ENCODE peak calls at places on chromosomes 5 and 9, in four cellular contexts. W, X, O and N are unnamed samples.

GRCh38 chr9:114454652-114455051 is 50.6 kb downstream of the WHRN start:
- DNase-seq in X (no peak), O (no peak), W (no peak), N (no peak)

GRCh38 chr9:6410653-6411052 is 2.3 kb upstream of the UHRF2 start:
- DNase-seq in W (no peak), X (no peak), O (no peak), N (no peak)

GRCh38 chr5:28344803-28345433 is 1306.5 kb upstream of the CDH9 start:
- DNase-seq in X (peak), W (peak), O (no peak), N (peak)

GRCh38 chr5:154402611-154403010 is 43.2 kb upstream of the SAP30L start:
- DNase-seq in X (no peak), W (no peak), O (no peak), N (no peak)

GRCh38 chr9:109817146-109817845 is 37.3 kb downstream of the PALM2AKAP2 start:
- DNase-seq in X (no peak), O (peak), W (no peak), N (peak)

GRCh38 chr5:148387325-148387724 is 3.6 kb downstream of the FBXO38 start:
- DNase-seq in W (no peak), X (no peak), O (peak), N (peak)

GRCh38 chr5:135155616-135156214 is 121.7 kb upstream of the PITX1 start:
- DNase-seq in O (no peak), W (no peak), X (no peak), N (no peak)

GRCh38 chr5:179472641-179473040 is 77.7 kb upstream of the RUFY1 start:
- DNase-seq in O (no peak), W (no peak), X (no peak), N (no peak)

GRCh38 chr9:137853392-137853995 is 24.1 kb upstream of the CACNA1B start:
- DNase-seq in X (no peak), W (no peak), O (no peak), N (no peak)

GRCh38 chr5:136802382-136802781 is 437.0 kb upstream of the TRPC7 start:
- DNase-seq in X (no peak), O (peak), W (peak), N (no peak)

GRCh38 chr5:77167695-77168111 is 42.8 kb upstream of the PDE8B start:
- DNase-seq in O (peak), W (no peak), X (no peak), N (peak)

GRCh38 chr5:32604800-32605765 is 19.7 kb downstream of the SUB1 start:
- DNase-seq in W (no peak), O (no peak), X (no peak), N (no peak)

GRCh38 chr5:65161655-65162054 is 320.1 kb downstream of the ADAMTS6 start:
- DNase-seq in X (no peak), O (no peak), W (no peak), N (no peak)

GRCh38 chr5:1495525-1495897 is 28.2 kb downstream of the LPCAT1 start:
- DNase-seq in W (no peak), O (no peak), X (no peak), N (no peak)

GRCh38 chr5:1494780-1495524 is 28.8 kb downstream of the LPCAT1 start:
- DNase-seq in O (no peak), W (no peak), X (no peak), N (no peak)

GRCh38 chr5:1497795-1498622 is 25.8 kb downstream of the LPCAT1 start:
- DNase-seq in W (no peak), X (no peak), O (no peak), N (no peak)

GRCh38 chr5:1498623-1499416 is 24.9 kb downstream of the LPCAT1 start:
- DNase-seq in O (no peak), W (no peak), X (no peak), N (no peak)

DNA sequence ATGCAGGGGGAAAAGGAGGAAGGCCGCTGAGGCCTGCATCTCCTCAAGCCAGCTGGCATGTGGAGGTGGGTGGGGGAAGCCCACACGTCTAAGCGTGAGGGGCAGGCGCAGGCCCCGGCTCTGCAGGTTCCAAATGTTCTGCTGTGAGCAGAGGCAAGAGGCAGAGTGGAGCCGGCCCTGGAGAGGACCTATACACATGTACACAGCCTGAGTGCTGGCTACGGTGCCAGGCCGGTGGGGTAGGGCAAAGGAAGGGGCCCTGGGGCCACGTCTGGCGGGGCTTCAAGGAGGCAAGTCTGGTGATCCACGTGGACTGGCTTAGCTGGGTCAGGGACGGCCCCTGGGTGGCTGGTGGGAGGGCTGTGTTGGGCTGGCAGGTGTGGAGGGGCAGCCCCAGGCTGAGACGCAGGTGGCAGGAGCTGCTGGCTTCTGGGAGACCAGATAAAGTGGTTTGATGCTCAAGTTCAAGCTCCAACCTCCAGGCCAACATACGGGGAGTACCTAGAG is 26.4 kb downstream of the LPCAT1 start:
- DNase-seq in W (no peak), O (no peak), X (no peak), N (no peak)
- H3K23ac ChIP-seq in W (peak), O (no peak), X (no peak), N (no peak)

DNA sequence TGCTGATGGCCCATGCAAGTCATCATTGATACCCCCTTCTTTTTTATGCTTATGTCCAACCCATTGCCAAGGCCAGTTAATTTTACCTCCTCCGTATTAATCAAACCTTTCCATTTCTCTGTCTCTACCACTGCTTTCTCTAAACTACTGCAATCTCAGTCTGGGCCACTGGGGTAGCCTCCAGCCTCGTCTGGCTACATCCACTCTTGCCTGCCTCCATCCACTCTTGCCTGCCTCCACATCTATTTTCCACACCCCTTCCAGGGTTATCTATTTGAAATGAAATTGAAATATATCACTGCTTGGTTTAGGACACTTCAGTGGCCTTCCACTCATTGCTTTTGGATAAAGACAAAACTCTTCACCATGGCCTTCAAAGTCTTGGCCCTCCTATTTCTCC is 425.3 kb upstream of the CLINT1 start:
- DNase-seq in W (no peak), O (no peak), X (no peak), N (no peak)
- H3K14ac ChIP-seq in W (no peak), O (no peak), X (no peak), N (no peak)

GRCh38 chr9:97982719-97983523 is at the start of gene ANP32B:
- DNase-seq in O (peak), X (peak), W (peak), N (peak)

GRCh38 chr9:97984188-97985057 is 1.3 kb downstream of the ANP32B start:
- DNase-seq in X (peak), O (peak), W (peak), N (peak)

GRCh38 chr9:97982191-97982718 is 886 bp upstream of the ANP32B start:
- DNase-seq in O (no peak), X (no peak), W (no peak), N (peak)

GRCh38 chr9:97985058-97985861 is 2.1 kb downstream of the ANP32B start:
- DNase-seq in X (peak), W (no peak), O (peak), N (peak)

GRCh38 chr9:97983524-97984187 is 515 bp downstream of the ANP32B start:
- DNase-seq in O (peak), W (no peak), X (peak), N (peak)
- H3K23ac ChIP-seq in O (peak), W (peak), X (no peak), N (peak)

DNA sequence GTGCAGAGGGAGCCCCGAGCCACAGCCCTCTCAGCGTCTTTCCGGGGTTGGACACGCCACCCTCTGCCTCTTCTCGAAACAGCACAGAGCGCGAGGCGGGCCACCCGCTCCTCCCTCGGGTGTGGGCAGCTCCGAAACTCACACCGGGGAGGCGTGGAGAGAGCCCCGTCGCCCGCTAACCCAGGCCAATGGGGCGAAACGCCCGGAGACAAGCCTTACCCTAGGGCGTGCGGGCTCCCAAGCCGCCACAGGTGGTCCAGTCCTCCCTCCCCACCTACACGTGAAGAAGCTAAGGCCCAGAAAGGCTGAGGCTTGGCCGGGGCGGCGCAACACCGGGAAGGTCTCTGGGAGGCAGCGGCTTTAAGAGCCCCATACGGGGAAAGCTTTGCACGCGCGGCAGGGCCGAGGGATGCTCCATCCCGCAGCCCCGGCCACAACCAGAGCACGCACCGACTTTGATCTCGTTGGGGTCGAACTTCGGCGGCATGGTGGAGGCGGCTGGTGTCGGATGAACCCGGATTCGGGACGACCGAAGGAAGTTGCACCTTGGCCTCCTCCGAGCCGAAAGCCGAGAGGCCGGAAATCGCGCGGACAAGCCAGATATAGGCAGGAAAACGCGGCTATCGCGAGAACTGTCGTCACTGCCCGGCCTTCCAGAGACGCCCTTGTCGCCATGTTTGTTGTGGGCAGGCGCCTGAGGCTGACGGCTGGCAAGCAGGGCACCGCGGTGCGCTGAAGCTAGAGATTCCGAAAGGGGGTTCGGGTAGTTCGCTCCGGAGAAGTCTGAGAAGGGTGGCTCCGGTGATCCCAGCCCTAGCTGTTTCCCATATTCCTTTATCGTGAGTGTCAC is at the start of the genes LRSAM1 and RPL12:
- DNase-seq in W (peak), O (peak), X (peak), N (peak)
- H3K14ac ChIP-seq in W (no peak), O (peak), X (peak), N (peak)

GRCh38 chr5:14173419-14174234 is 30.5 kb downstream of the TRIO start:
- DNase-seq in W (no peak), X (no peak), O (no peak), N (peak)
- H3K23ac ChIP-seq in W (no peak), X (no peak), O (peak), N (no peak)

GRCh38 chr5:98916540-98916939 is 12.3 kb downstream of the CHD1 start:
- DNase-seq in W (no peak), O (no peak), X (no peak), N (no peak)

GRCh38 chr5:98921947-98922508 is 6.8 kb downstream of the CHD1 start:
- DNase-seq in W (no peak), O (no peak), X (no peak), N (no peak)

GRCh38 chr5:98913911-98914310 is 14.9 kb downstream of the CHD1 start:
- DNase-seq in O (no peak), X (no peak), W (no peak), N (no peak)

GRCh38 chr5:98917433-98917832 is 11.4 kb downstream of the CHD1 start:
- DNase-seq in W (no peak), O (no peak), X (no peak), N (no peak)
- H3K14ac ChIP-seq in W (no peak), O (no peak), X (no peak), N (no peak)

DNA sequence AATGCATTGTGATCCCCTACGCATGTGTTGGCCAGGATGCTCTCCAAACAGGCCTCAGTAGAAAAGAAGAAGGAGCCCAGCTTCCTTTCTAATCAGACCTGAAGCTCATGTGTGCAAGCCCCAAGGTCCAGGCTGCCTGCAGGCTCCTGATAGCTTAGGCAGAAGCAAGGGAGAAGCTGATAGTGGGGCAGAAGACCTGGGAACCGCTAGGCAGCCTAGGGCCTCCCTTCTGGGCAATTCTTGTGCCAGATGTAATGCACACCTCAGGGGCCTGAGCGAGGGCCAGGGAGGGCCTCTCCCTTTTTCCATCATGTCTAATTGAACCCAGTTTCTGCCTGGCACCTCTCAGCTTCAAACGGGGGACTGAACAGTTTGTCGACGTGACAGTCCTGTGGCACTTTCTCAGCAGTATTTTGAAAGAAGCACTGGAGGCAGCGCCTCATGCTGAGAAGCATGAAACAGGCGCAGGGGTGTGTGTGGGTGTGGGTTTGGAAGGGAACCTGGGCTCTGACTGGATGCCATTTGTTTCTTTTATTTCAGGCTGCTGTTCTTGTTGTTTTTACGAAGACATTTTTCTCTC is 212.8 kb downstream of the PIK3R1 start:
- DNase-seq in X (no peak), W (no peak), O (no peak), N (no peak)
- H3K23ac ChIP-seq in X (no peak), W (no peak), O (no peak), N (no peak)